ENCODE peak calls at places on chromosome 17, in five cellular contexts. S is bronchial epithelial cell; L is neuronal stem cell; W is endodermal cell; Z is CD8-positive, alpha-beta T cell. D is an unnamed sample.

GRCh38 chr17:78974635-78975591 is 4.8 kb downstream of the LGALS3BP start:
- DNase-seq in L (no peak), Z (no peak), S (peak), W (peak), D (peak)

GRCh38 chr17:70138309-70138865 is 30.9 kb upstream of the KCNJ2 start:
- DNase-seq in W (no peak), S (no peak), L (no peak), Z (no peak), D (no peak)

GRCh38 chr17:49187301-49187700 is 23.1 kb downstream of the GNGT2 start:
- DNase-seq in S (no peak), Z (no peak), L (no peak), W (no peak), D (no peak)

GRCh38 chr17:75994802-75995350 is 5.8 kb upstream of the CDK3 start:
- DNase-seq in W (no peak), S (no peak), L (no peak), Z (no peak), D (no peak)

GRCh38 chr17:6101706-6102105 is 31.5 kb downstream of the WSCD1 start:
- DNase-seq in S (no peak), L (no peak), W (peak), Z (no peak), D (no peak)

GRCh38 chr17:82674656-82675475 is 23.6 kb downstream of the RAB40B start:
- DNase-seq in S (no peak), Z (no peak), W (no peak), L (no peak), D (no peak)

GRCh38 chr17:67238976-67239375 is 6.0 kb downstream of the HELZ start:
- DNase-seq in Z (no peak), L (no peak), S (no peak), W (no peak), D (no peak)

GRCh38 chr17:28497931-28498330 is 8.2 kb upstream of the FOXN1 start:
- DNase-seq in Z (no peak), L (no peak), W (peak), S (peak), D (no peak)

GRCh38 chr17:79622201-79622601 is 11.3 kb upstream of the RBFOX3 start:
- DNase-seq in L (no peak), S (no peak), Z (no peak), W (no peak), D (no peak)

GRCh38 chr17:50051082-50051576 is 4.8 kb upstream of the ITGA3 start:
- DNase-seq in Z (no peak), W (peak), S (peak), L (no peak), D (no peak)

GRCh38 chr17:31050948-31051347 is 43.8 kb upstream of the NF1 start:
- DNase-seq in Z (no peak), S (no peak), L (no peak), W (peak), D (no peak)

GRCh38 chr17:30554839-30555751 is 77.9 kb downstream of the GOSR1 start:
- DNase-seq in W (peak), Z (peak), S (no peak), L (no peak), D (no peak)

GRCh38 chr17:72730091-72730490 is 362.4 kb downstream of the SLC39A11 start:
- DNase-seq in L (no peak), W (no peak), Z (no peak), S (no peak), D (no peak)

GRCh38 chr17:50834786-50835562 is 412 bp upstream of the WFIKKN2 start:
- DNase-seq in Z (no peak), S (no peak), W (peak), L (no peak), D (peak)

GRCh38 chr17:15384142-15384803 is 42.9 kb upstream of the TEKT3 start:
- DNase-seq in Z (no peak), L (no peak), W (no peak), S (no peak), D (no peak)

GRCh38 chr17:74544991-74545441 is 899 bp downstream of the CD300C start:
- DNase-seq in Z (no peak), L (no peak), W (no peak), S (no peak), D (no peak)

GRCh38 chr17:75759457-75759856 is 5.5 kb downstream of the GALK1 start:
- DNase-seq in W (no peak), L (no peak), S (no peak), Z (no peak), D (no peak)

GRCh38 chr17:20009302-20010098 is at the start of gene SPECC1:
- DNase-seq in W (peak), S (peak), Z (peak), L (peak), D (no peak)

GRCh38 chr17:81528651-81529436 is 667 bp downstream of the FSCN2 start:
- DNase-seq in S (no peak), Z (no peak), W (no peak), L (no peak), D (no peak)
- H3K4me3 ChIP-seq in S (no peak), Z (no peak), W (no peak), L (no peak), D (no peak)

GRCh38 chr17:1111599-1112443 is 68.0 kb downstream of the ABR start:
- DNase-seq in Z (no peak), W (no peak), L (no peak), S (no peak), D (no peak)
- H3K4me3 ChIP-seq in Z (no peak), W (no peak), L (no peak), S (no peak), D (no peak)

GRCh38 chr17:63331301-63331700 is 114.8 kb downstream of the CYB561 start:
- DNase-seq in Z (no peak), W (no peak), L (no peak), S (no peak), D (no peak)
- H3K4me3 ChIP-seq in Z (no peak), W (no peak), L (no peak), S (no peak), D (no peak)

DNA sequence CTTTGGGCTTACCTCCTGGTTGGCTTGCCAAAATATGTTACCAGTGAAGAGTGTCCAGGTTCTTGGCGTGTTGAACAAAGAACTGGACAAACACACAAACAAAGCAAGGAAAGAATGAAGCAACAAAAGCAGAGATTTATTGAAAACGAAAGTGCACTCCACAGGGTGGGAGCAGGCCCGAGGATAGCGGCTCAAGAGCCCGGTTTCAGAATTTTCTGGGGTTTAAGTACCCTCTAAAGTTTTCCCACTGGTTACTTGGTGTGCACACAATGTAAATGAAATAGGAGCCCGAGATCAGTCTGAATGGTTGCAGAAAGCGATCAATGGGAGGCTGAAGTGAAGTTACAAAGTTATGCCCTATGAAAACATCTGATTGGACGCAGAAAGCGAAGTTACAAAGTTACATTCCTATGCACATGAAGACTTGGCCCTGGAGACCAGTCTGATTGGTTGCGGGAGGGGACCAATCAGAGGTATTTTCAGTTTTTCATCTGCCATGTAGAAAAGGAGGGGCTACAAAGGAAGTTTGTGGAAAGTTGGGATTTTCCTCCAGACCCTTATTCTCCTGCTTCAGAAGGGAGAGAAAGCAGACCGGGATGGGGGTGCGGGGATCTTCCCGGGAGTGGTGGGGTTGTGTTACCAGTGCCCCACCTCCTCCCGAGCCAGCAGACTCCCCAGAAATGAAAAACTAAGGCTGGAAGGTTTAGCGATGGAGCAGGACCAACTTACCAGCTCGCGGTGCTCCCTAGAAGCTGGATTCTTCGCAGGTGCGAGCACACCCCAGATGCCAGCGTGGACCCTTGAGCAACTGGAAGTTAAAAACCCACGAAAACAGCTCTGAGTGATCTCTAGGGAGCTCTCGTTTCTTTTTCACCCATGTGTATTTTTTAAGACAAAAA is at the start of gene SLFN12:
- DNase-seq in L (peak), S (peak), Z (peak), W (peak), D (peak)
- H3K4me3 ChIP-seq in L (peak), S (peak), Z (peak), W (no peak), D (peak)

GRCh38 chr17:40284085-40284713 is 3.5 kb upstream of the CDC6 start:
- DNase-seq in W (no peak), L (no peak), Z (no peak), S (peak), D (no peak)

GRCh38 chr17:40287494-40288369 is at the start of gene CDC6:
- DNase-seq in W (peak), L (peak), S (peak), Z (peak), D (peak)

GRCh38 chr17:40283662-40284061 is 4.0 kb upstream of the CDC6 start:
- DNase-seq in L (no peak), W (no peak), S (peak), Z (no peak), D (peak)

GRCh38 chr17:40286473-40286872 is 1.2 kb upstream of the CDC6 start:
- DNase-seq in L (no peak), Z (no peak), W (no peak), S (no peak), D (no peak)

DNA sequence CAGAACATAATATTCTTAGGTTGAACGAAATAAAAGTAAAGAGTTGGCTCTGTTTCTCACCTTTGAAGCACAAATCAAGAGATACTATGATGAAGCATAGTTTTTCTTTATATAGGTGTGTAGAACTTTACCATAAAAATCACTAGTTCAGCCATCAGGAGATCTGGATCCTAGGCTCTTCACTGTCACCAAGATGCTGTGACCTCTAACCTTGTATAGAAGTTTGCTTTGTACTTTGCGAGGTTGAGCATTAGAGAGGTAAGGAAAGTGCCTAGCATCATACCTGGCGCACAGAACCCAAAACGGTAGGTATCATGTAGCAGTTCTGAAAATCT is 553 bp upstream of the CDC6 start:
- DNase-seq in Z (no peak), W (no peak), L (no peak), S (no peak), D (no peak)
- H3K4me3 ChIP-seq in Z (no peak), W (no peak), L (peak), S (no peak), D (no peak)